ENCODE peak calls at places on chromosomes 4 and X, in seven cellular contexts. Z, L, K, X, I, H and Y are unnamed samples.

GRCh38 chr4:75194180-75194579 is 261.3 kb downstream of the PARM1 start:
- DNase-seq in X (no peak), Z (no peak), H (no peak), I (no peak), L (no peak), K (no peak), Y (no peak)

GRCh38 chr4:157014621-157015591 is 43.3 kb upstream of the PDGFC start:
- DNase-seq in H (no peak), K (no peak), Z (no peak), X (no peak), L (no peak), I (no peak), Y (no peak)

GRCh38 chr4:106987314-106987713 is 48.8 kb downstream of the DKK2 start:
- DNase-seq in X (no peak), H (no peak), L (no peak), K (no peak), I (no peak), Z (no peak), Y (no peak)

GRCh38 chr4:54322817-54323417 is 93.8 kb downstream of the PDGFRA start:
- DNase-seq in L (peak), H (peak), K (peak), X (peak), Z (peak), I (peak), Y (peak)

GRCh38 chrX:119194631-119195030 is 41.5 kb upstream of the PGRMC1 start:
- DNase-seq in X (no peak), Z (no peak), K (no peak), I (no peak), L (no peak), H (peak), Y (no peak)

GRCh38 chr4:15695240-15695699 is 7.6 kb upstream of the BST1 start:
- DNase-seq in Z (no peak), X (no peak), L (no peak), H (no peak), K (no peak), I (no peak), Y (peak)

GRCh38 chr4:150355858-150356455 is 226.0 kb upstream of the MAB21L2 start:
- DNase-seq in X (no peak), H (no peak), K (no peak), I (no peak), Z (no peak), L (no peak), Y (no peak)

GRCh38 chrX:16892504-16893362 is 22.6 kb upstream of the RBBP7 start:
- DNase-seq in X (peak), H (peak), Z (peak), K (peak), I (peak), L (peak), Y (peak)

GRCh38 chr4:45897934-45898585 is 225.8 kb downstream of the GABRG1 start:
- DNase-seq in X (no peak), I (no peak), H (no peak), Z (no peak), L (no peak), K (no peak), Y (no peak)

GRCh38 chrX:70960728-70961127 is 29.8 kb upstream of the SLC7A3 start:
- DNase-seq in I (no peak), H (no peak), L (no peak), X (no peak), K (peak), Z (peak), Y (no peak)

GRCh38 chrX:31705816-31706215 is 634.0 kb upstream of the FTHL17 start:
- DNase-seq in I (no peak), K (no peak), L (no peak), X (no peak), H (no peak), Z (no peak), Y (no peak)

GRCh38 chrX:134803551-134804183 is 145.4 kb upstream of the PLAC1 start:
- DNase-seq in Z (no peak), K (no peak), X (no peak), L (no peak), H (no peak), I (no peak), Y (no peak)

GRCh38 chrX:106931831-106932491 is 11.8 kb downstream of the CLDN2 start:
- DNase-seq in I (no peak), H (no peak), K (no peak), X (no peak), L (no peak), Z (no peak), Y (no peak)

GRCh38 chr4:123418486-123418931 is 21.9 kb downstream of the SPRY1 start:
- DNase-seq in L (no peak), Z (no peak), H (no peak), X (no peak), I (no peak), K (peak), Y (peak)

GRCh38 chr4:100099746-100100145 is 90.5 kb downstream of the DDIT4L start:
- DNase-seq in H (no peak), Z (no peak), K (no peak), I (no peak), X (no peak), L (no peak), Y (no peak)

GRCh38 chrX:53263597-53264094 is 17.7 kb downstream of the IQSEC2 start:
- DNase-seq in K (no peak), L (no peak), H (no peak), Z (no peak), I (peak), X (peak), Y (no peak)

GRCh38 chrX:20455001-20455400 is 188.3 kb upstream of the RPS6KA3 start:
- DNase-seq in X (no peak), H (no peak), L (no peak), Z (no peak), K (no peak), I (no peak), Y (no peak)